ENCODE peak calls at places on chromosomes 11 and 22, in four cellular contexts. One of them, this sample, is unnamed.

GRCh38 chr11:108466405-108466804 is 924 bp downstream of the C11orf65 start:
- DNase-seq in neuronal stem cell: no peak
- DNase-seq in uterus: no peak
- DNase-seq in H9: no peak
- DNase-seq in this sample: no peak

GRCh38 chr11:70669871-70670683 is 271.7 kb downstream of the CTTN start:
- DNase-seq in neuronal stem cell: no peak
- DNase-seq in uterus: no peak
- DNase-seq in H9: no peak
- DNase-seq in this sample: no peak

GRCh38 chr22:50621491-50621880 is 6.5 kb downstream of the ARSA start:
- DNase-seq in uterus: no peak
- DNase-seq in neuronal stem cell: no peak
- DNase-seq in H9: peak
- DNase-seq in this sample: no peak

GRCh38 chr22:44091021-44091721 is 67.1 kb downstream of the PARVB start:
- DNase-seq in uterus: no peak
- DNase-seq in neuronal stem cell: no peak
- DNase-seq in H9: no peak
- DNase-seq in this sample: no peak

GRCh38 chr22:38257170-38257569 is 15.6 kb downstream of the TMEM184B start:
- DNase-seq in uterus: peak
- DNase-seq in H9: no peak
- DNase-seq in neuronal stem cell: no peak
- DNase-seq in this sample: no peak

GRCh38 chr22:35835267-35835997 is 117.8 kb downstream of the APOL5 start:
- DNase-seq in H9: no peak
- DNase-seq in neuronal stem cell: no peak
- DNase-seq in uterus: no peak
- DNase-seq in this sample: no peak

GRCh38 chr11:70087446-70088167 is 9.5 kb downstream of the ANO1 start:
- DNase-seq in H9: peak
- DNase-seq in neuronal stem cell: no peak
- DNase-seq in uterus: no peak
- DNase-seq in this sample: peak

GRCh38 chr11:123302751-123303195 is 107.7 kb upstream of the CLMP start:
- DNase-seq in neuronal stem cell: no peak
- DNase-seq in H9: no peak
- DNase-seq in uterus: no peak
- DNase-seq in this sample: no peak

GRCh38 chr22:19867617-19868016 is 12.9 kb upstream of the GNB1L start:
- DNase-seq in neuronal stem cell: no peak
- DNase-seq in uterus: no peak
- DNase-seq in H9: no peak
- DNase-seq in this sample: peak